ENCODE peak calls at places on chromosomes 2 and 18, in five cellular contexts. T is left lung, J is T follicular helper cell, H is left lobe of liver, K is hypothalamus. P is an unnamed sample.

GRCh38 chr2:233449071-233449901 is 95.0 kb downstream of the DGKD start:
- DNase-seq in T (peak; percentile 36), J (no peak), H (no peak), K (peak; percentile 18), P (peak; percentile 36)

GRCh38 chr2:58906151-58906645 is 665.1 kb upstream of the FANCL start:
- DNase-seq in T (no peak), J (no peak), H (no peak), K (no peak), P (no peak)

GRCh38 chr2:102301867-102302362 is 9.4 kb upstream of the IL1RL1 start:
- DNase-seq in T (no peak), J (peak; percentile 8), H (no peak), K (no peak), P (no peak)

GRCh38 chr2:218839430-218839829 is 7.8 kb upstream of the PRKAG3 start:
- DNase-seq in T (no peak), J (no peak), H (no peak), K (no peak), P (no peak)

GRCh38 chr2:8886876-8887275 is 49.5 kb upstream of the KIDINS220 start:
- DNase-seq in T (no peak), J (no peak), H (no peak), K (no peak), P (no peak)

GRCh38 chr18:58556333-58557012 is 72.4 kb downstream of the ALPK2 start:
- DNase-seq in T (no peak), J (no peak), H (no peak), K (no peak), P (no peak)

GRCh38 chr2:240229603-240230423 is 89.4 kb upstream of the OTOS start:
- DNase-seq in T (peak; percentile 19), J (no peak), H (no peak), K (no peak), P (no peak)

GRCh38 chr18:46335551-46336059 is 231.4 kb downstream of the HAUS1 start:
- DNase-seq in T (no peak), J (no peak), H (no peak), K (peak; percentile 19), P (no peak)

GRCh38 chr2:88880441-88880953 is 189.0 kb downstream of the RPIA start:
- DNase-seq in T (no peak), J (peak; percentile 3), H (no peak), K (peak; percentile 32), P (peak; percentile 57)